ENCODE peak calls at places on chromosome 3, in ten cellular contexts. Q is cardiac muscle cell, K is fibroblast of lung, D is stomach, Y is endodermal cell, E is upper lobe of right lung, I is Peyer's patch, F is tibial nerve, G is endothelial cell of umbilical vein, A is keratinocyte. V is an unnamed sample.
A peak's percentile ranks its signal among the peaks of the same experiment; 100 is the strongest.

GRCh38 chr3:151197981-151198767 is 4.8 kb downstream of the GPR171 start:
- DNase-seq in Q (no peak), K (peak; percentile 64), D (no peak), Y (no peak), E (no peak), I (no peak), F (no peak), G (no peak), A (no peak), V (no peak)

GRCh38 chr3:134328147-134328591 is 46.1 kb downstream of the AMOTL2 start:
- DNase-seq in Q (no peak), K (peak; percentile 98), D (no peak), Y (peak; percentile 65), E (no peak), I (no peak), F (no peak), G (no peak), A (no peak), V (no peak)

GRCh38 chr3:29346828-29347227 is 66.0 kb downstream of the RBMS3 start:
- DNase-seq in Q (no peak), K (peak; percentile 81), D (no peak), Y (no peak), E (no peak), I (no peak), F (no peak), G (no peak), A (no peak), V (no peak)

GRCh38 chr3:150293401-150294001 is 114.6 kb upstream of the TSC22D2 start:
- DNase-seq in Q (no peak), K (peak; percentile 90), D (no peak), Y (no peak), E (no peak), I (no peak), F (no peak), G (no peak), A (no peak), V (no peak)

GRCh38 chr3:42503957-42504333 is 1.5 kb downstream of the VIPR1 start:
- DNase-seq in Q (no peak), K (no peak), D (peak; percentile 17), Y (peak; percentile 44), E (peak; percentile 21), I (no peak), F (no peak), G (no peak), A (no peak), V (no peak)

GRCh38 chr3:190076138-190076537 is 44.6 kb downstream of the P3H2 start:
- DNase-seq in Q (no peak), K (peak; percentile 63), D (no peak), Y (no peak), E (no peak), I (no peak), F (no peak), G (peak; percentile 17), A (no peak), V (no peak)

GRCh38 chr3:64520334-64520733 is 167.5 kb downstream of the ADAMTS9 start:
- DNase-seq in Q (no peak), K (no peak), D (no peak), Y (no peak), E (no peak), I (no peak), F (no peak), G (no peak), A (no peak), V (no peak)

GRCh38 chr3:179544981-179545645 is 17.6 kb upstream of the ACTL6A start:
- DNase-seq in Q (no peak), K (peak; percentile 91), D (no peak), Y (peak; percentile 21), E (no peak), I (no peak), F (no peak), G (no peak), A (no peak), V (no peak)

GRCh38 chr3:43178891-43179366 is 73.0 kb upstream of the POMGNT2 start:
- DNase-seq in Q (no peak), K (peak; percentile 6), D (peak; percentile 43), Y (peak; percentile 20), E (no peak), I (no peak), F (no peak), G (peak; percentile 83), A (peak; percentile 35), V (no peak)

GRCh38 chr3:192409838-192410683 is 317.3 kb downstream of the FGF12 start:
- DNase-seq in Q (peak; percentile 38), K (peak; percentile 56), D (no peak), Y (peak; percentile 81), E (no peak), I (no peak), F (no peak), G (peak; percentile 40), A (no peak), V (no peak)

GRCh38 chr3:195768831-195769303 is 42.9 kb downstream of the MUC4 start:
- DNase-seq in Q (no peak), K (no peak), D (no peak), Y (no peak), E (peak; percentile 61), I (no peak), F (no peak), G (no peak), A (no peak), V (no peak)
- H3K27me3 ChIP-seq in Q (no peaks in the 10 kb centered on the region), K (no peaks in the 10 kb centered on the region), D (no peaks in the 10 kb centered on the region), Y (no peaks in the 10 kb centered on the region), E (peaks cover 12% of the 10 kb centered on the region), I (no peaks in the 10 kb centered on the region), F (no peaks in the 10 kb centered on the region), G (no peaks in the 10 kb centered on the region), A (no peaks in the 10 kb centered on the region), V (no peaks in the 10 kb centered on the region)

DNA sequence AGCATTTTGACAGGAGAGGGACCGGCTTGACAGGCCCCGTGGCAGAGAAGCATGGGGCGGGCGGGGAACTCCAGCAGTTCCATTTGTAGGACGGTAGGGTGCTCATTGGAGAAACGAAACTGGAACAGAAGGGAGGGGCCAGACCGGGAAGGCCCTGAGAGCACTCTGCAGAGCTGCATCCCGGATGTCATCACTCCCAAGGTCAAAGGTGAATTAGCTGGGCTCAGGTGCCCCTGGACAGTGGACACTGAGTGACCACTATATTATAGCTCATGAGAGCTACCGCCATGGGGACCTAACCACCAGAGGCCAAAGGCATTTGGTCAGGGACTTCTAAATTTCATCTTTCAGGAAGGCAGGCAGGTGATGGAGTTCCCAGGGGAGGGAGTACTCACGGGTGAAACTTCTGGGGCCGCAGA is 7.3 kb downstream of the CSRNP1 start:
- DNase-seq in Q (no peak), K (no peak), D (no peak), Y (peak; percentile 49), E (peak; percentile 78), I (no peak), F (no peak), G (no peak), A (no peak), V (peak; percentile 42)
- TF ChIP-seq CTCF in Q (no peak), K (no peak), D (no peak), Y (no peak), E (peak; percentile 38), I (peak; percentile 63), F (peak; percentile 19), G (no peak), A (peak; percentile 14), V (no peak)

DNA sequence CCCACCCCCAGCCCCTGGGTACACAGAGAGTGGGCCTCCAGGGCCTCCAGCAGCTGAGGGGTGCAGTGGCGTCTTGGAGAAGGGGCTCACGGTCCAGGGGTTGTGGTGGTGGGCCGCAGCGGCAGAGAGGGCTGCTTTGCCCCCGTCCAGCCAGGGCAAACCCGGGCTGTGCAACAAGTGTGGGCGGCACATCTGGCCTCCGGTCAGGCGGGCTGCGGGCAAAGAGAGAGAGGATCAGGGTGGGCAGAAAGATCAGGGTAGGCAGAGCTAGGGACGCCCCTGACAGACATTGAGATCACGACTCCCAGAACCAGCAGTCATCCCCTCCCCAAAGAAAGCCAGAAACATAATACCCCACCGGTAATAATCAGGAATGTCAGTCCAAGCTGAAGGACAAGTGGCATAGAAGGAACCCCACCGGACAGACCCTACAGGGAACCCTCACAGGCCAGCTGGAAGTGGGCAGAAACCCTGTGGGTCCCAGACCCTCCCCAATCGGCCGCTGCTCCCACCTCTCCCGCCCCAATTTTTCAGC is 6.8 kb downstream of the GATA2 start:
- DNase-seq in Q (no peak), K (no peak), D (no peak), Y (no peak), E (no peak), I (no peak), F (no peak), G (peak; percentile 35), A (no peak), V (no peak)
- H3K27me3 ChIP-seq in Q (peaks cover 93% of the 10 kb centered on the region), K (peaks cover 24% of the 10 kb centered on the region), D (peaks cover 66% of the 10 kb centered on the region), Y (peaks cover 100% of the 10 kb centered on the region), E (peaks cover 98% of the 10 kb centered on the region), I (no peaks in the 10 kb centered on the region), F (peaks cover 6% of the 10 kb centered on the region), G (no peaks in the 10 kb centered on the region), A (peaks cover 100% of the 10 kb centered on the region), V (peaks cover 6% of the 10 kb centered on the region)

GRCh38 chr3:73680696-73681095 is 56.0 kb upstream of the PDZRN3 start:
- DNase-seq in Q (no peak), K (no peak), D (no peak), Y (no peak), E (no peak), I (no peak), F (no peak), G (no peak), A (no peak), V (no peak)
- TF ChIP-seq CTCF in Q (no peak), K (no peak), D (no peak), Y (no peak), E (no peak), I (no peak), F (no peak), G (no peak), A (no peak), V (no peak)

GRCh38 chr3:123347205-123347604 is 101.7 kb downstream of the ADCY5 start:
- DNase-seq in Q (no peak), K (no peak), D (no peak), Y (no peak), E (peak; percentile 55), I (no peak), F (no peak), G (no peak), A (no peak), V (no peak)

GRCh38 chr3:123347691-123348264 is 101.1 kb downstream of the ADCY5 start:
- DNase-seq in Q (no peak), K (no peak), D (no peak), Y (no peak), E (peak; percentile 42), I (no peak), F (no peak), G (no peak), A (no peak), V (no peak)

GRCh38 chr3:123344941-123345594 is 103.8 kb downstream of the ADCY5 start:
- DNase-seq in Q (no peak), K (no peak), D (no peak), Y (peak; percentile 72), E (peak; percentile 40), I (no peak), F (no peak), G (no peak), A (no peak), V (no peak)

GRCh38 chr3:123346041-123346440 is 102.8 kb downstream of the ADCY5 start:
- DNase-seq in Q (no peak), K (no peak), D (no peak), Y (peak; percentile 48), E (peak; percentile 29), I (no peak), F (no peak), G (no peak), A (no peak), V (no peak)

DNA sequence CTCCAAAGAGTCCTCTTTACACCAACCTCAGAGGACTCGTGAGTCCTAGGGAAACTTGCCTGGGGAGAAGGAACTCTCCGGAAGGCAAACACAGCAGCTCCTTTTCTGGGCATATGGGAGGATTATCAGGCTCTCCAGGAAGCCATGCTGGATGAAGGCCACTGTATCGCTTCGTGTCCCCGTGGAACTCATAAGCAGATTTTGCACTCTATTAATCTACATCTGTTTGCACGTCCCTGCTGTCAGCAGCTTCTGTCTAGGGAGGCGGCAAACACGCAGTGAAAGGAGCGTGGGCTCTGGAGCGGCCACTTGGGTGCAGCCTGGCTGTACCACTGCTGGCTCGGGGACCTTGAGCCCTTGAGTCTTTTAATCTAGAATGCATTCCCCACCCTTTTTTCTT is 102.2 kb downstream of the ADCY5 start:
- DNase-seq in Q (peak; percentile 32), K (no peak), D (no peak), Y (no peak), E (peak; percentile 36), I (no peak), F (no peak), G (no peak), A (no peak), V (no peak)
- H3K27me3 ChIP-seq in Q (no peaks in the 10 kb centered on the region), K (peaks cover 21% of the 10 kb centered on the region), D (no peaks in the 10 kb centered on the region), Y (no peaks in the 10 kb centered on the region), E (peaks cover 4% of the 10 kb centered on the region), I (no peaks in the 10 kb centered on the region), F (no peaks in the 10 kb centered on the region), G (no peaks in the 10 kb centered on the region), A (peaks cover 36% of the 10 kb centered on the region), V (peaks cover 2% of the 10 kb centered on the region)

V was measured in GM06990.